ENCODE peak calls at places on chromosome 17, in five cellular contexts. One of them, this sample, is unnamed.

GRCh38 chr17:27398691-27399090 is 57.6 kb upstream of the KSR1 start:
- DNase-seq in BJ: no peak
- DNase-seq in upper lobe of right lung: no peak
- DNase-seq in left lung: no peak
- DNase-seq in breast epithelium: no peak
- DNase-seq in this sample: no peak

GRCh38 chr17:32483451-32484019 is 3.3 kb upstream of the CDK5R1 start:
- DNase-seq in BJ: no peak
- DNase-seq in left lung: no peak
- DNase-seq in upper lobe of right lung: peak
- DNase-seq in breast epithelium: no peak
- DNase-seq in this sample: no peak

GRCh38 chr17:55527520-55528118 is 16.4 kb upstream of the SMIM36 start:
- DNase-seq in breast epithelium: no peak
- DNase-seq in upper lobe of right lung: no peak
- DNase-seq in left lung: no peak
- DNase-seq in BJ: no peak
- DNase-seq in this sample: no peak

GRCh38 chr17:17724307-17724921 is 43.2 kb downstream of the RAI1 start:
- DNase-seq in left lung: no peak
- DNase-seq in BJ: no peak
- DNase-seq in upper lobe of right lung: no peak
- DNase-seq in breast epithelium: no peak
- DNase-seq in this sample: no peak

GRCh38 chr17:18026408-18026776 is 12.6 kb downstream of the ATPAF2 start:
- DNase-seq in breast epithelium: no peak
- DNase-seq in upper lobe of right lung: no peak
- DNase-seq in BJ: no peak
- DNase-seq in left lung: peak
- DNase-seq in this sample: no peak

GRCh38 chr17:1154704-1155103 is 25.1 kb downstream of the ABR start:
- DNase-seq in breast epithelium: no peak
- DNase-seq in left lung: no peak
- DNase-seq in upper lobe of right lung: no peak
- DNase-seq in BJ: no peak
- DNase-seq in this sample: no peak

GRCh38 chr17:29857823-29858222 is 72.2 kb downstream of the SSH2 start:
- DNase-seq in BJ: no peak
- DNase-seq in breast epithelium: no peak
- DNase-seq in left lung: no peak
- DNase-seq in upper lobe of right lung: no peak
- DNase-seq in this sample: no peak

GRCh38 chr17:61009619-61010018 is 332.0 kb downstream of the BCAS3 start:
- DNase-seq in left lung: no peak
- DNase-seq in breast epithelium: no peak
- DNase-seq in upper lobe of right lung: no peak
- DNase-seq in BJ: no peak
- DNase-seq in this sample: no peak

GRCh38 chr17:35368086-35368824 is 5.2 kb downstream of the SLFN11 start:
- DNase-seq in upper lobe of right lung: no peak
- DNase-seq in breast epithelium: no peak
- DNase-seq in left lung: peak
- DNase-seq in BJ: no peak
- DNase-seq in this sample: no peak

GRCh38 chr17:32486091-32486700 is 597 bp upstream of the CDK5R1 start:
- DNase-seq in left lung: peak
- DNase-seq in breast epithelium: no peak
- DNase-seq in BJ: no peak
- DNase-seq in upper lobe of right lung: peak
- DNase-seq in this sample: no peak

GRCh38 chr17:38740016-38740415 is 8.1 kb downstream of the PCGF2 start:
- DNase-seq in BJ: no peak
- DNase-seq in breast epithelium: no peak
- DNase-seq in left lung: no peak
- DNase-seq in upper lobe of right lung: no peak
- DNase-seq in this sample: no peak
- H3K4me3 ChIP-seq in BJ: no peak
- H3K4me3 ChIP-seq in breast epithelium: no peak
- H3K4me3 ChIP-seq in left lung: no peak
- H3K4me3 ChIP-seq in upper lobe of right lung: no peak
- H3K4me3 ChIP-seq in this sample: no peak

DNA sequence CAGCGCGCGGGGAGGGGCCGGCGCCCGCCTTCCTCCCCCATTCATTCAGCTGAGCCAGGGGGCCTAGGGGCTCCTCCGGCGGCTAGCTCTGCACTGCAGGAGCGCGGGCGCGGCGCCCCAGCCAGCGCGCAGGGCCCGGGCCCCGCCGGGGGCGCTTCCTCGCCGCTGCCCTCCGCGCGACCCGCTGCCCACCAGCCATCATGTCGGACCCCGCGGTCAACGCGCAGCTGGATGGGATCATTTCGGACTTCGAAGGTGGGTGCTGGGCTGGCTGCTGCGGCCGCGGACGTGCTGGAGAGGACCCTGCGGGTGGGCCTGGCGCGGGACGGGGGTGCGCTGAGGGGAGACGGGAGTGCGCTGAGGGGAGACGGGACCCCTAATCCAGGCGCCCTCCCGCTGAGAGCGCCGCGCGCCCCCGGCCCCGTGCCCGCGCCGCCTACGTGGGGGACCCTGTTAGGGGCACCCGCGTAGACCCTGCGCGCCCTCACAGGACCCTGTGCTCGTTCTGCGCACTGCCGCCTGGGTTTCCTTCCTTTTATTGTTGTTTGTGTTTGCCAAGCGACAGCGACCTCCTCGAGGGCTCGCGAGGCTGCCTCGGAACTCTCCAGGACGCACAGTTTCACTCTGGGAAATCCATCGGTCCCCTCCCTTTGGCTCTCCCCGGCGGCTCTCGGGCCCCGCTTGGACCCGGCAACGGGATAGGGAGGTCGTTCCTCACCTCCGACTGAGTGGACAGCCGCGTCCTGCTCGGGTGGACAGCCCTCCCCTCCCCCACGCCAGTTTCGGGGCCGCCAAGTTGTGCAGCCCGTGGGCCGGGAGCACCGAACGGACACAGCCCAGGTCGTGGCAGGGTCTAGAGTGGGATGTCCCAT is 232.8 kb downstream of the SEC14L1 start:
- DNase-seq in breast epithelium: no peak
- DNase-seq in left lung: no peak
- DNase-seq in upper lobe of right lung: peak
- DNase-seq in BJ: no peak
- DNase-seq in this sample: no peak
- TF ChIP-seq CTCF in breast epithelium: no peak
- TF ChIP-seq CTCF in left lung: peak
- TF ChIP-seq CTCF in upper lobe of right lung: no peak
- TF ChIP-seq CTCF in BJ: no peak
- TF ChIP-seq CTCF in this sample: no peak

GRCh38 chr17:71428897-71429296 is 691.9 kb upstream of the SOX9 start:
- DNase-seq in upper lobe of right lung: no peak
- DNase-seq in BJ: no peak
- DNase-seq in left lung: no peak
- DNase-seq in breast epithelium: no peak
- DNase-seq in this sample: no peak
- H3K4me3 ChIP-seq in upper lobe of right lung: no peak
- H3K4me3 ChIP-seq in BJ: no peak
- H3K4me3 ChIP-seq in left lung: no peak
- H3K4me3 ChIP-seq in breast epithelium: no peak
- H3K4me3 ChIP-seq in this sample: no peak

DNA sequence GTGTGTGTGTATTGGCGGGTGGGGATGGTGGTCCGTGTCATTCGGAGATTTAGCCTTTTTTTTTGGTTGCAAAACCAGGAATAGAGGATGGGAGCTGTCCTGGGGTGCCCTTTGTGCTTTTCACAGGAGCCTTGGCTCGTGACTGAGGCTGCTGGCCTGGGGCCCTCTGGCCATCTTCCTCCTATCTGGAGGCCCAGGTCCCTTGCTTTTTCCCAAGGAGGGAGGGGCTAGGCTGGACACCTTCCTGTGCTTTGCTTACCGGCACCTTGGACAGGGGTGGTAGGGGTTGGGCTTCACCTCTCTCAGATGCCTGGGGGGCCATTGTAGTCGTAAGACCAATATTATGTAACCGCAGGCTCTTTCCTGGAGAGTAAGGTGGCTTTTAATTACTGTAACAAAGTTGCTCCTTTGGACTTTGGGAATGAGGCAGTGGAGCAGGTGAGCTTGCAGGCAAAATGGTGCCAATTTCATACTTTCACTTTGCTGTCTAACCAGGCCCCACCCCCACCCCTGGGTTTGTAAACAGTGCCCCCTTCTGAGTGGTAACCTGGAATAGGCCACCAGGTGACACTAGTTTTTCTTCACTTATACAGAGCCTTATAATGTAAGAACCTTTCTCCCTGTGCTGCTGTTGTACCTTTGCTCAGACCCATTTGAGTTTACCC is 1.2 kb downstream of the DYNLL2 start:
- DNase-seq in upper lobe of right lung: peak
- DNase-seq in breast epithelium: no peak
- DNase-seq in BJ: no peak
- DNase-seq in left lung: no peak
- DNase-seq in this sample: no peak
- TF ChIP-seq CTCF in upper lobe of right lung: no peak
- TF ChIP-seq CTCF in breast epithelium: no peak
- TF ChIP-seq CTCF in BJ: peak
- TF ChIP-seq CTCF in left lung: no peak
- TF ChIP-seq CTCF in this sample: no peak

DNA sequence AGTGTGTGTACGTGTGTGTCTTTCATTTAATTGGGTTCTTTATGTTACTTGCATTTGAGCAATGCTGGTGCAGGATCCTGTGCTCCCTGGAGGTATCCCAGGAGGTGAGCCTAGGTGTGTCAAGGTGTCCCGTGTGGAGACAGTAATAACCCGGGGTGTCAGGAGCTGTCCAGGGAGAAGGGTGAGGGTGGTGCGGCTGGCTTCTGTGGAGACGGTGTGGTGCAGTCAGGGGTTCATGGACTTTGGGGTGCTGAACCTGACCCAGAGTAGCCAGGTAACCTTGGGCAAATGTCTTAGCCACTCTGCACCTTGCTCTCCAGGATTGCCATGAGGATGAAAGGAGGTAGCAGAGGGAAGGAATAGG is 7.4 kb upstream of the ELAC2 start:
- DNase-seq in breast epithelium: no peak
- DNase-seq in left lung: no peak
- DNase-seq in BJ: no peak
- DNase-seq in upper lobe of right lung: no peak
- DNase-seq in this sample: no peak
- H3K4me3 ChIP-seq in breast epithelium: no peak
- H3K4me3 ChIP-seq in left lung: no peak
- H3K4me3 ChIP-seq in BJ: no peak
- H3K4me3 ChIP-seq in upper lobe of right lung: no peak
- H3K4me3 ChIP-seq in this sample: no peak

GRCh38 chr17:80750263-80750662 is 205.6 kb downstream of the RPTOR start:
- DNase-seq in breast epithelium: no peak
- DNase-seq in upper lobe of right lung: no peak
- DNase-seq in left lung: no peak
- DNase-seq in BJ: no peak
- DNase-seq in this sample: no peak

GRCh38 chr17:80751070-80751459 is 206.4 kb downstream of the RPTOR start:
- DNase-seq in left lung: no peak
- DNase-seq in upper lobe of right lung: no peak
- DNase-seq in breast epithelium: no peak
- DNase-seq in BJ: no peak
- DNase-seq in this sample: peak

GRCh38 chr17:80749611-80750010 is 205.0 kb downstream of the RPTOR start:
- DNase-seq in left lung: no peak
- DNase-seq in BJ: no peak
- DNase-seq in breast epithelium: no peak
- DNase-seq in upper lobe of right lung: no peak
- DNase-seq in this sample: no peak

GRCh38 chr17:80752369-80752705 is 207.7 kb downstream of the RPTOR start:
- DNase-seq in breast epithelium: no peak
- DNase-seq in left lung: no peak
- DNase-seq in upper lobe of right lung: no peak
- DNase-seq in BJ: no peak
- DNase-seq in this sample: no peak

GRCh38 chr17:80751460-80752368 is 207.1 kb downstream of the RPTOR start:
- DNase-seq in breast epithelium: no peak
- DNase-seq in BJ: peak
- DNase-seq in upper lobe of right lung: no peak
- DNase-seq in left lung: no peak
- DNase-seq in this sample: no peak
- TF ChIP-seq CTCF in breast epithelium: no peak
- TF ChIP-seq CTCF in BJ: no peak
- TF ChIP-seq CTCF in upper lobe of right lung: no peak
- TF ChIP-seq CTCF in left lung: no peak
- TF ChIP-seq CTCF in this sample: no peak

DNA sequence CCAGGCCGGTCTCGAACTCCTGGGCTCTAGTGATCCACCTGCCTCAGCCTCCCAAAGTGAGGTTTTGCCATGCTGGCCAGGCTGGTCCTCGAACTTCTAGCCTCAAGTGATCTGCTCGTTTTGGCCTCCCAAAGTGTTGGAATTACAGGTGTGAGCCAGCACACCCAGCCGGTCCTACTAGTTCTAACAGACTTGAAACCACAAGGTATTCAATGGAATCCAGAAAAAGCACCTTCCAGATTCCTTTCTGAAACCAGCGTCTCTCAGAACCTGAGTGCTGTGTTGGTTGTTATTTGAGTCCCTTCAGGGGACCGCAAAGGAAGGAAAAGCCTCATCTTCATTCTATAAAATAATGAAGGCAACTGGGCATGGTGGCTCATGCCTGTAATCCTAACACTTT is 4.1 kb downstream of the KRABD2 start:
- DNase-seq in left lung: no peak
- DNase-seq in breast epithelium: no peak
- DNase-seq in upper lobe of right lung: no peak
- DNase-seq in BJ: no peak
- DNase-seq in this sample: no peak
- H3K4me3 ChIP-seq in left lung: no peak
- H3K4me3 ChIP-seq in breast epithelium: no peak
- H3K4me3 ChIP-seq in upper lobe of right lung: no peak
- H3K4me3 ChIP-seq in BJ: no peak
- H3K4me3 ChIP-seq in this sample: no peak

DNA sequence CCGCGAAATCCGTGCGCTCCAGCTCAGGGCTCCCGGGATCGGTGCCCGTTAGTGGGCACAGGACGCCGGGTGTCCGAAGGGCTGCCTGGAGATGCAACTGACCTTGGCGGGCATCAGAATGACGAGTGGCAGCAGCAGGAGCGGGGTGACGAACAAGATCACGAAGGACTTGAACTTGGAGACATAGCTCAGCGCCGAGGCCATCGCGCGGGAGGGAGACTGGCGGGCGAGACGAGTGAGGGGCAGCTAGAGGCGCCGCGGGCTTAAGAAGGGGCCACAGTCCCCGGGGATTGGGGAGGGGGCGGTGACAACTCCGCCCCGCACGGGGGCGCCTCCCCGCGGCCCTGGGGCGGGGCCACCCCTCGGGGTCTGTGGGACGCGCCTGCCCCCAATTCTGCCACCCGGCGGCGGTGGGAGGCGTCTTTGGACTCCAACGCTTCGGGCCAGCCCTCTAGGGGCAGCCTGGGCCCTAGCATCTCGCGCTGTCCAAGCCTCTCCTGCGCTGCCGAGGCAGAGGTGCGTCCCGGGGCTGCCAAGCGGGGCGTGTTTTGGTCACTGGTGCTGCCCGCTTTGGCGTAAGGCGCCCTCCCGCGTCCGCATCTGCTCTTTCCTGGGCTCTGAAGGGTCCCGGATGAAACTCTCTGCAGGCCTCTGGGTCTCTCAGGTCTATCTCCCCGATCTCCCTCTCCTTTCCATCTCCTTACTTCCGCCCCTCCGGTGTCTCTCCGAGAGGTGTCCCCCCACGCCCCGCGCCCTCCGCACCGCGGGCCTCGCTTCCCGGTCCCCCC is at the start of gene SLC13A5:
- DNase-seq in breast epithelium: no peak
- DNase-seq in left lung: no peak
- DNase-seq in upper lobe of right lung: no peak
- DNase-seq in BJ: no peak
- DNase-seq in this sample: no peak
- TF ChIP-seq CTCF in breast epithelium: no peak
- TF ChIP-seq CTCF in left lung: no peak
- TF ChIP-seq CTCF in upper lobe of right lung: peak
- TF ChIP-seq CTCF in BJ: peak
- TF ChIP-seq CTCF in this sample: no peak

This sample was measured in suprapubic skin.